ENCODE peak calls at places on chromosomes 6 and 20, in seven cellular contexts. K, H, F, Y, Q, C and V are unnamed samples.

GRCh38 chr6:145842693-145843546 is 28.3 kb upstream of the FBXO30 start:
- DNase-seq in K (no peak), H (no peak), F (no peak), Y (no peak), Q (no peak), C (no peak), V (no peak)

GRCh38 chr6:99522531-99522930 is 7.3 kb upstream of the USP45 start:
- DNase-seq in K (peak; percentile 3), H (no peak), F (no peak), Y (no peak), Q (no peak), C (no peak), V (no peak)

GRCh38 chr6:112298021-112298745 is 43.8 kb upstream of the LAMA4 start:
- DNase-seq in K (peak; percentile 15), H (no peak), F (no peak), Y (no peak), Q (peak; percentile 27), C (no peak), V (no peak)

GRCh38 chr6:28263946-28264345 is 3.0 kb upstream of the ZSCAN26 start:
- DNase-seq in K (no peak), H (no peak), F (no peak), Y (no peak), Q (no peak), C (no peak), V (no peak)

GRCh38 chr6:120056085-120056484 is 706.5 kb upstream of the MAN1A1 start:
- DNase-seq in K (no peak), H (no peak), F (no peak), Y (no peak), Q (no peak), C (no peak), V (no peak)

GRCh38 chr6:107618672-107619071 is 128.8 kb downstream of the SOBP start:
- DNase-seq in K (no peak), H (peak; percentile 82), F (peak; percentile 86), Y (peak; percentile 20), Q (no peak), C (no peak), V (no peak)

GRCh38 chr20:1434571-1435336 is 31.9 kb downstream of the NSFL1C start:
- DNase-seq in K (no peak), H (peak; percentile 86), F (peak; percentile 78), Y (peak; percentile 51), Q (no peak), C (peak; percentile 30), V (no peak)

GRCh38 chr6:107956586-107957164 is 1.3 kb downstream of the SEC63 start:
- DNase-seq in K (peak; percentile 10), H (no peak), F (no peak), Y (no peak), Q (no peak), C (no peak), V (no peak)

GRCh38 chr6:165574770-165575549 is 88.1 kb downstream of the PDE10A start:
- DNase-seq in K (no peak), H (no peak), F (no peak), Y (no peak), Q (no peak), C (no peak), V (no peak)

GRCh38 chr6:7148100-7148822 is 40.5 kb downstream of the RREB1 start:
- DNase-seq in K (no peak), H (no peak), F (no peak), Y (no peak), Q (no peak), C (no peak), V (no peak)

GRCh38 chr6:32868257-32868788 is 14.3 kb downstream of the PSMB9 start:
- DNase-seq in K (peak; percentile 20), H (peak; percentile 94), F (no peak), Y (peak; percentile 86), Q (peak; percentile 81), C (peak; percentile 86), V (peak; percentile 87)

GRCh38 chr6:117506180-117506835 is 23.8 kb downstream of the DCBLD1 start:
- DNase-seq in K (no peak), H (no peak), F (no peak), Y (no peak), Q (no peak), C (no peak), V (no peak)

GRCh38 chr20:48100483-48100882 is 315.2 kb upstream of the SULF2 start:
- DNase-seq in K (no peak), H (no peak), F (no peak), Y (no peak), Q (no peak), C (no peak), V (no peak)

GRCh38 chr6:169809386-169809785 is 58.0 kb downstream of the ERMARD start:
- DNase-seq in K (no peak), H (peak; percentile 26), F (no peak), Y (no peak), Q (no peak), C (no peak), V (no peak)

GRCh38 chr6:161353208-161353613 is 79.3 kb upstream of the AGPAT4 start:
- DNase-seq in K (peak; percentile 12), H (peak; percentile 57), F (no peak), Y (no peak), Q (no peak), C (no peak), V (no peak)

GRCh38 chr6:142763205-142763604 is 181.8 kb downstream of the HIVEP2 start:
- DNase-seq in K (no peak), H (no peak), F (no peak), Y (no peak), Q (no peak), C (no peak), V (no peak)

GRCh38 chr6:5785235-5785634 is 221.5 kb downstream of the NRN1 start:
- DNase-seq in K (no peak), H (no peak), F (no peak), Y (no peak), Q (no peak), C (no peak), V (no peak)

GRCh38 chr6:6556738-6557503 is 31.6 kb upstream of the LY86 start:
- DNase-seq in K (peak; percentile 24), H (peak; percentile 60), F (no peak), Y (peak; percentile 32), Q (no peak), C (peak; percentile 36), V (no peak)

GRCh38 chr20:31596831-31597482 is 8.1 kb upstream of the ID1 start:
- DNase-seq in K (no peak), H (no peak), F (no peak), Y (no peak), Q (no peak), C (no peak), V (no peak)

GRCh38 chr6:157325069-157325805 is 1.9 kb upstream of the TMEM242 start:
- DNase-seq in K (no peak), H (no peak), F (no peak), Y (no peak), Q (no peak), C (no peak), V (no peak)

GRCh38 chr20:63459070-63459380 is 13.4 kb downstream of the KCNQ2 start:
- DNase-seq in K (no peak), H (no peak), F (no peak), Y (no peak), Q (no peak), C (no peak), V (no peak)

GRCh38 chr20:63462244-63462643 is 10.2 kb downstream of the KCNQ2 start:
- DNase-seq in K (no peak), H (no peak), F (no peak), Y (no peak), Q (no peak), C (no peak), V (no peak)

GRCh38 chr20:63463400-63464288 is 8.8 kb downstream of the KCNQ2 start:
- DNase-seq in K (no peak), H (no peak), F (no peak), Y (no peak), Q (no peak), C (no peak), V (no peak)

GRCh38 chr20:63464289-63464635 is 8.2 kb downstream of the KCNQ2 start:
- DNase-seq in K (no peak), H (no peak), F (no peak), Y (no peak), Q (no peak), C (no peak), V (no peak)

DNA sequence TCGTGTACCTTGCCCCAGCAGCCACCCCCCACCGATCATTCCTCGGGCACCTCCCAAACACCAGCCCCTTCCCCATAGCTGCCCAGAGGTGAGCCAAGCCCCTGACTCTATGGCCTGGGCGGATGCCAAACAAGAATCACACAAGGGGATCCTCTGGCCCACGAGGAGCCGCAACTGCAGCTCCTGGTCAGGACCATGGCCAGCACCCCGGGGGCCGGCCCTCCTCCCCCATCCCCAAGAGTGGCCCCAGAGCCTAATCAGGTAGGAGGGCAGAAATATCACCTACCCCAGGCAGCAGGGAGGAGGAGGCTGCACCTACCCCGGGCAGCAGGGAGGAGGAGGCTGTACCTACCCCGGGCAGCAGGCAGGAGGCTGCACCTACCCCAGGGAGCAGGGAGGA is 11.1 kb downstream of the KCNQ2 start:
- DNase-seq in K (no peak), H (no peak), F (no peak), Y (no peak), Q (no peak), C (no peak), V (no peak)
- TF ChIP-seq POLR2A in K (no peak), H (no peak), F (no peak), Y (no peak), Q (no peak), C (no peak), V (no peak)

DNA sequence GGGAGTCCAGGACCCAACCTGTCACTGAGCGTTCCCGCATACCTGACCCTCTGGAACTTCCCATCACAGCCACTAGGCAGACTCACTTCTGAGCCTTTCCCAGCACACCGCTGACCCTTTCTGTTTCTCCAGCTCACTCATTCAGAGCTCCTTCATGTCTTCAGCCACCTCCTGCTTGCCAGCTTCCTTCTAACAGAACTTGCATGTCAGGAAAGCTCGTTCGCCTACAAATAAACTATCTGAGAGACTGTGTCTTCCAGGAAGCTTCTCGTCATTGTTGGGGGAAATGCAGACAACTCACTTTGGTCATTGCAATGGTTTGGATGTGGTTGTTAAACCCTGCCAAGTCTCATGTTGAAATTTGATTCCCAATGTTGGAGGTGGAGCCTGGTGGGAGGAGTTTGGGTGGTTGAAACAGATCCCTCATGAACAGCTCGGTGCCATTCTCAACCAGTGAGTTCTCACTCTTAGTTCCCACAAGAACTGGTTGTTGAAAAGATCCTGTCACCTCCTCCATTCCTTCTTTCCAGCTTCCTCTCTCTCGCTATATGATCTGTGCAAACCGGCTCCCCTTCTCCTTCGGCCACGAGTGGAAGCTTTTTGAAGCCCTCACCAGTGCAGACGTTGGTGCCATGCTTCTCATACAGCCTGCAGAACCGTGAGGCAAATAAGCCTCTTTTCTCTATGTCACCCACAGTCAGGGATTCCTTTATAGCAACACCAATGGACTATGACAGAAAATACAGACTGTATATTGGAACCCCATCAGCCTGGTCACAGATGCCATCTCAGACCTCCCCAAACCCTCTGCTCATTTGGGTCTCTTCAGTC is 1.4 kb upstream of the MUC21 start:
- DNase-seq in K (no peak), H (no peak), F (no peak), Y (no peak), Q (peak; percentile 24), C (peak; percentile 52), V (no peak)
- TF ChIP-seq CTCF in K (no peak), H (no peak), F (no peak), Y (no peak), Q (no peak), C (no peak), V (no peak)

GRCh38 chr20:17941087-17941825 is 27.3 kb downstream of the SNX5 start:
- DNase-seq in K (no peak), H (no peak), F (no peak), Y (no peak), Q (no peak), C (no peak), V (no peak)
- TF ChIP-seq POLR2A in K (no peak), H (no peak), F (peak; percentile 71), Y (no peak), Q (no peak), C (no peak), V (no peak)

GRCh38 chr6:76351275-76351674 is 278.8 kb upstream of the IMPG1 start:
- DNase-seq in K (no peak), H (no peak), F (no peak), Y (no peak), Q (no peak), C (no peak), V (no peak)
- TF ChIP-seq CTCF in K (no peak), H (no peak), F (peak; percentile 11), Y (no peak), Q (no peak), C (no peak), V (no peak)